ENCODE peak calls at places on chromosomes 5 and 9, in seven cellular contexts. P, G, S, X, Y, D and I are unnamed samples.
A peak's percentile ranks its signal among the peaks of the same experiment; 100 is the strongest.

GRCh38 chr9:114015607-114016006 is 62.5 kb downstream of the AMBP start:
- DNase-seq in P (no peak), G (no peak), S (no peak), X (no peak), Y (no peak), D (no peak), I (no peak)

GRCh38 chr9:20981486-20981885 is 50.0 kb downstream of the HACD4 start:
- DNase-seq in P (no peak), G (no peak), S (no peak), X (no peak), Y (no peak), D (no peak), I (no peak)

GRCh38 chr5:149895416-149896345 is 48.9 kb downstream of the PDE6A start:
- DNase-seq in P (no peak), G (no peak), S (no peak), X (no peak), Y (no peak), D (no peak), I (no peak)

GRCh38 chr5:160434022-160434531 is 12.4 kb downstream of the PTTG1 start:
- DNase-seq in P (peak; percentile 18), G (peak; percentile 45), S (peak; percentile 46), X (peak; percentile 86), Y (no peak), D (no peak), I (no peak)

GRCh38 chr9:18721267-18722079 is 247.5 kb downstream of the ADAMTSL1 start:
- DNase-seq in P (no peak), G (no peak), S (no peak), X (no peak), Y (no peak), D (no peak), I (no peak)

GRCh38 chr9:10045598-10045997 is 567.2 kb downstream of the PTPRD start:
- DNase-seq in P (no peak), G (no peak), S (no peak), X (no peak), Y (no peak), D (no peak), I (no peak)

GRCh38 chr5:143695941-143696340 is 116.0 kb upstream of the HMHB1 start:
- DNase-seq in P (no peak), G (no peak), S (no peak), X (no peak), Y (no peak), D (no peak), I (no peak)

GRCh38 chr5:145829708-145830361 is 5.3 kb downstream of the PRELID2 start:
- DNase-seq in P (no peak), G (no peak), S (peak; percentile 31), X (no peak), Y (no peak), D (no peak), I (no peak)

GRCh38 chr9:136544549-136545064 is 1.2 kb downstream of the NOTCH1 start:
- DNase-seq in P (peak; percentile 56), G (peak; percentile 72), S (no peak), X (no peak), Y (no peak), D (peak; percentile 63), I (peak; percentile 66)

GRCh38 chr9:92414566-92414965 is 9.7 kb downstream of the OMD start:
- DNase-seq in P (no peak), G (no peak), S (no peak), X (no peak), Y (no peak), D (no peak), I (no peak)

GRCh38 chr9:83435301-83435700 is 102.9 kb downstream of the FRMD3 start:
- DNase-seq in P (no peak), G (no peak), S (no peak), X (no peak), Y (no peak), D (no peak), I (no peak)

GRCh38 chr9:110287289-110287680 is 31.0 kb upstream of the TXN start:
- DNase-seq in P (no peak), G (no peak), S (no peak), X (no peak), Y (no peak), D (no peak), I (no peak)

GRCh38 chr5:6522337-6522736 is 73.7 kb downstream of the UBE2QL1 start:
- DNase-seq in P (no peak), G (no peak), S (no peak), X (no peak), Y (no peak), D (no peak), I (no peak)

GRCh38 chr5:6522983-6523382 is 74.3 kb downstream of the UBE2QL1 start:
- DNase-seq in P (no peak), G (no peak), S (no peak), X (no peak), Y (no peak), D (no peak), I (no peak)

GRCh38 chr5:6518298-6519057 is 69.8 kb downstream of the UBE2QL1 start:
- DNase-seq in P (no peak), G (no peak), S (no peak), X (no peak), Y (no peak), D (no peak), I (no peak)

GRCh38 chr5:6517494-6517893 is 68.8 kb downstream of the UBE2QL1 start:
- DNase-seq in P (no peak), G (no peak), S (no peak), X (no peak), Y (no peak), D (no peak), I (no peak)

DNA sequence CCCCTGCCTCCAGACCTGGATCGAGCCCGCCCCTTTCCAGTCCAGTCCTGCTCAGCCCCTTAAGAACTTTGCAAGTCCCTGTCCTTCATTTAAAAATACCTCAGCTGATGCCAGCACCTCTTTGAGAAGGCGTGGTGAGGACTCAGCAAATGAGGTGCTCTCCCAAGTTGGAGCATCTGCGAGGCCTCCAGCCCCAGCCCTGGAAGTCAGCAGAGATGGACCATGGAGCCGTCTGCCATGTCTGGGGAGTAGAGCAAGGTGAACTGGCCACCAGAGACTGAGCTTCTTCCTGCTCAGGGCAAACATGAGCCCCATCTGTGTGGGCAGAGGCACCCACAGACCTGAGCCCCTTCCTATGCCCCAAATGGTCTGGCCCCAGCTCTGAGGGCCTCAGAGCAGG is 71.5 kb downstream of the UBE2QL1 start:
- DNase-seq in P (no peak), G (no peak), S (no peak), X (no peak), Y (no peak), D (no peak), I (no peak)
- TF ChIP-seq TAF1 in P (no peak), G (no peak), S (no peak), X (no peak), Y (no peak), D (no peak), I (no peak)

GRCh38 chr5:54254482-54255198 is 55.7 kb downstream of the ARL15 start:
- DNase-seq in P (peak; percentile 28), G (no peak), S (peak; percentile 6), X (no peak), Y (no peak), D (no peak), I (no peak)
- TF ChIP-seq TAF1 in P (no peak), G (no peak), S (no peak), X (no peak), Y (no peak), D (no peak), I (no peak)

DNA sequence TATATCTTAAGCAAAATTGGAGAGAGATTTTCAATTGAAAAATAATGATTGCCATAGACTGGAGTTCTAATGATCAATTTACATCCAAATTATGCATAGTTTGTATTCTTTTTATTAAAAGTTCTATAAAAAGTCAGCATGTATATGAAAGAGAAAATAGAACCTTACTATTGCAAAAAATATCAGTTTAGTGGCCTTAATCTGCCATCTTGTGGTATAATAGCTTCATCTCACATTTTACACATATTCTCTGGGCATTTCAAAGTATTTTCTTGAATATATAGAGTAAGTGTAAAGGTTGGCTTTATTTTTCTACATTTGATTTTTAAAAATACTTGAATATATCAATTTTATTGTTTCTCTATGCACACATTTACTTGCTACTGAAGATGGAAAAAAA is 1858.6 kb upstream of the CDH9 start:
- DNase-seq in P (no peak), G (no peak), S (peak; percentile 1), X (no peak), Y (no peak), D (no peak), I (no peak)
- TF ChIP-seq TAF1 in P (no peak), G (no peak), S (no peak), X (no peak), Y (no peak), D (no peak), I (no peak)

GRCh38 chr5:36723921-36724320 is 117.5 kb downstream of the SLC1A3 start:
- DNase-seq in P (no peak), G (peak; percentile 13), S (no peak), X (peak; percentile 77), Y (no peak), D (no peak), I (no peak)
- TF ChIP-seq TAF1 in P (no peak), G (peak; percentile 48), S (no peak), X (no peak), Y (no peak), D (no peak), I (peak; percentile 61)

DNA sequence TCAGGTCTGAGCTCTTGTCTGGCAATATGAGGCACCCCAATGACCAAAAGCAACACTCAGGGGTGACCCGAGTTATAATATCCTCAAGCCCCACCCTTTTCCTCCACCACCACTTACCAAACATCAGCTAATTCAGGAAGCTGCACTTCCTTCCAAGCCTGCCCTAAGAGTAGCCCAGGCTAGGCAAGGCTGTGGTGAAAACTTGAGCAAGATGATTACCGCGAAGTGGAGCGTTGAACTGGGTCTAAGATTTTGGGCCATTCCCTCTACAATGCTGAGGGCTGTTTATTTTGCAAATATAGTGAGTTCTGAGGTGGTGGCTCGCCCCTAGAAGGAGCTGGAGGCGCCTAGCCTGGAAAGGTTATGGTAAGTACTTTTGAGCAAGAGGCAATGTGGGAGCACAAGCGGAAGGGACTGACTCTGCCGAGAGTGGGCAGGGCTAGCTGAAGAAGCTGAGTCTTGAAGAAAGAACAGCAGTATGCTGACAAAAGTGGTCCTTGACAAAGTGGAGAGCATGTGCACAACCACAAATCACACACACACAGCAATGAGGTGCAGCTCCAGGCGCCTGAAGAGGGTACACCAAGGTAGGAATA is at the start of gene HK3:
- DNase-seq in P (no peak), G (no peak), S (no peak), X (no peak), Y (no peak), D (no peak), I (no peak)
- TF ChIP-seq TAF1 in P (no peak), G (no peak), S (no peak), X (no peak), Y (no peak), D (no peak), I (no peak)

DNA sequence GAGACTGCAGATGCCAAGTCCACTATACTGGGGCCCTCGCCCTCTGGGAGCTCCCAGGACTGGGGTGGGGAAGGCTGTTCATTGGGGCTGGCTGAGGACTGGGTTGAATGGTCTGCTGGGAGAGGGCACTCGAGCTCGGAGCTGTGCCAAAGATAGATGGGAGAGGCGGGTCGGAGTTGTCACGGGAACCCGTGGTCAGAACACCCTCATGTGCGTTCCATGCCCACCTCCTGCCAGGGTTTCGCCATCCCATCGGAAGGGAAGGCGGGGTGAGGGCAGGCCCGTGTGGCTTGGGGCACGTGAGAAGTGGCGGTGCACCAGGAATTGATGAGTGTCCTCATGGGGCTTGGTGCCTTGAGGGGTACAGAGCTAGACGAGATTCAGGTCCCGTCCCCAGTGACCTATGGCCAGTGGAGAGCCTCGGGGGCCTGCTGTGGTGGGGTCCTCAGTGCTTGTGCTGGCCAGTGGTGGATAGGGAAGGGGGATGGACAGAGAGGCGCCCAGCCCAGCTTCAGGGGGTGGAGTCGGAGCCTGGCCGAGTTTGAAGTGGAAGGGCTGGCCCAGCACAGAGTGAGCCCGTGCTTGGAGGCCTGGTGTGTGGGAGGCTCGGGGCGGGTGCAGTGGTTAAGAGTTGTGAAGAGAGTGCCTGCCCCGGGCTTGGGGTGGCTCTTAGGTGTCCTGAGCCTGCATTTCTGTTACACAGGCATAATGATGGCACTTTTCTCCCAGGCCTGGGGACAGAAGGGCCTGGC is 4.3 kb downstream of the CACFD1 start:
- DNase-seq in P (peak; percentile 29), G (no peak), S (no peak), X (no peak), Y (no peak), D (no peak), I (no peak)
- TF ChIP-seq TAF1 in P (no peak), G (no peak), S (no peak), X (no peak), Y (no peak), D (no peak), I (no peak)